ENCODE peak calls at places on chromosome 22, in four cellular contexts. Z is HCT116, V is bronchial epithelial cell, C is endothelial cell of umbilical vein. D is an unnamed sample.

GRCh38 chr22:43446037-43446803 is 34.4 kb downstream of the MPPED1 start:
- DNase-seq in C (peak), V (peak), Z (no peak), D (no peak)

GRCh38 chr22:31329029-31329428 is 17.1 kb downstream of the PATZ1 start:
- DNase-seq in C (no peak), V (no peak), Z (no peak), D (no peak)

GRCh38 chr22:46587067-46587471 is 33.1 kb upstream of the GRAMD4 start:
- DNase-seq in C (no peak), Z (no peak), V (no peak), D (no peak)

GRCh38 chr22:32542332-32543019 is 67.9 kb downstream of the FBXO7 start:
- DNase-seq in C (no peak), V (no peak), Z (no peak), D (no peak)

GRCh38 chr22:32473388-32473952 is 1.1 kb upstream of the FBXO7 start:
- DNase-seq in V (peak), C (peak), Z (peak), D (no peak)

GRCh38 chr22:39343259-39344045 is 6.3 kb upstream of the SYNGR1 start:
- DNase-seq in Z (peak), C (peak), V (peak), D (no peak)

GRCh38 chr22:17706451-17706900 is 67.8 kb downstream of the BID start:
- DNase-seq in V (peak), C (peak), Z (peak), D (no peak)

GRCh38 chr22:17836977-17837742 is 62.9 kb upstream of the BID start:
- DNase-seq in V (peak), Z (no peak), C (peak), D (no peak)

GRCh38 chr22:47784367-47784983 is 1022.0 kb downstream of the TBC1D22A start:
- DNase-seq in C (no peak), V (no peak), Z (no peak), D (no peak)

GRCh38 chr22:48306785-48307570 is 1520.7 kb downstream of the BRD1 start:
- DNase-seq in C (no peak), V (no peak), Z (no peak), D (no peak)

GRCh38 chr22:44786610-44787009 is 34.2 kb downstream of the ARHGAP8 start:
- DNase-seq in Z (no peak), C (no peak), V (no peak), D (no peak)

GRCh38 chr22:20267441-20268288 is 453 bp downstream of the RTN4R start:
- DNase-seq in C (no peak), V (no peak), Z (no peak), D (no peak)

GRCh38 chr22:46457502-46458488 is 79.6 kb downstream of the CELSR1 start:
- DNase-seq in Z (no peak), V (peak), C (no peak), D (no peak)

GRCh38 chr22:22682807-22683667 is 38.6 kb downstream of the GGTLC2 start:
- DNase-seq in V (no peak), C (no peak), Z (no peak), D (no peak)

GRCh38 chr22:44248926-44249325 is 63.8 kb downstream of the SHISAL1 start:
- DNase-seq in V (no peak), C (no peak), Z (no peak), D (no peak)

GRCh38 chr22:23250424-23251363 is 70.4 kb downstream of the BCR start:
- DNase-seq in Z (no peak), C (no peak), V (no peak), D (no peak)

GRCh38 chr22:47372596-47373385 is 610.3 kb downstream of the TBC1D22A start:
- DNase-seq in C (no peak), Z (no peak), V (no peak), D (peak)

GRCh38 chr22:30778261-30778660 is 83.6 kb downstream of the OSBP2 start:
- DNase-seq in V (no peak), Z (no peak), C (no peak), D (no peak)

GRCh38 chr22:40524392-40525249 is 111.9 kb downstream of the MRTFA start:
- DNase-seq in V (peak), C (peak), Z (no peak), D (no peak)
- TF ChIP-seq CTCF in V (peak), C (peak), Z (peak), D (no peak)

DNA sequence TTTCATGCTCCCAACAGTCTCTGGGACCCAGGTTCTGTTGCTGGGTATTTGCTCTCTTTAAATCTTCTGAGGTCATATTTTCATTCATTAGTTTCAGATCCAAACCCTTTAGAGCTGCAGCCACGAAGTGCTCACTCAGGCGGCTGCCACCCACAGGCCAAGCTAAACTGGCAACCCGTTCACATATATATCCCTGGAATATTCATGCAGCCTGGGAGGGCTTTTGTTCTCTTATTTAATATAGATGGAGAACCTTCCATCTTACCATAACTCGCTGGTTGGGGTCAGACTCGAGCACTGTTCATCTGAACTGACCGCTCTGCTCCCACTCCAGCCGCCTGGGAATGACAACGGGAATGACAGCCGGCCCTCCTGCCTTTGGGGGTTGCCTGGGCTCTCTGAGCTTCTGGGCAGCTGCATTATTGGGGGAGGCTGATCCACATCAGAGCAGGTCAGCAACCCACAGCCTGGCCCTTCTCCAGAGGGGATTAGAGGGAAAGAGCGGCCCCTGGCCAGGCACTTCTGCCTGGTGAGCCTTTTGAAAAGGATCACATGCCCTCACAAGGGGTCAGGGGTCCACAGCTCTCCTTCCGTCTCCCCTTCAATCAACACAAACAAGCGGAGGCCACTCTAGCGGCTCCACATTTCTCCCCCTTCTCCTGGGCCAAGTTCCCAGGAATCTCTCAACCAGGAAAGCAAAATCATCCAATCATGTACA is 11.9 kb downstream of the TMEM184B start:
- DNase-seq in Z (no peak), C (no peak), V (no peak), D (no peak)
- TF ChIP-seq CTCF in Z (no peak), C (no peak), V (no peak), D (no peak)

GRCh38 chr22:35930933-35931332 is 97.7 kb downstream of the RBFOX2 start:
- DNase-seq in V (peak), Z (peak), C (peak), D (no peak)
- TF ChIP-seq CTCF in V (peak), Z (peak), C (peak), D (peak)

GRCh38 chr22:41672780-41673509 is 15.7 kb downstream of the SNU13 start:
- DNase-seq in C (no peak), Z (no peak), V (no peak), D (no peak)
- TF ChIP-seq CTCF in C (peak), Z (peak), V (peak), D (peak)

D was measured in RWPE2.